ENCODE peak calls at places on chromosomes 16 and 17, in ten cellular contexts. Z is right cardiac atrium; H is heart right ventricle; K is psoas muscle; F is IMR-90; O is lower lobe of right lung; L is body of pancreas; X is RWPE2; P is naive thymus-derived CD4-positive, alpha-beta T cell; Q is aorta. I is an unnamed sample.

GRCh38 chr17:55301521-55302406 is 37.0 kb downstream of the HLF start:
- ATAC-seq in Z (peak), L (no peak), X (no peak), H (peak), P (no peak), F (no peak), O (no peak), Q (no peak), K (no peak), I (no peak)

GRCh38 chr16:69522732-69523404 is 42.9 kb upstream of the NFAT5 start:
- ATAC-seq in P (no peak), K (no peak), O (no peak), X (no peak), F (no peak), L (no peak), Q (no peak), H (no peak), Z (no peak), I (no peak)

GRCh38 chr16:67389911-67390815 is 3.1 kb downstream of the TPPP3 start:
- ATAC-seq in F (no peak), H (no peak), X (no peak), Q (no peak), O (peak), P (peak), L (no peak), Z (no peak), K (no peak), I (no peak)

GRCh38 chr17:4155980-4156620 is 13.1 kb downstream of the CYB5D2 start:
- ATAC-seq in H (no peak), L (no peak), P (no peak), O (no peak), Q (no peak), F (no peak), K (no peak), Z (no peak), X (no peak), I (no peak)

GRCh38 chr17:81690066-81690465 is 6.3 kb downstream of the HGS start:
- ATAC-seq in K (no peak), Q (no peak), X (no peak), H (no peak), L (no peak), F (no peak), Z (no peak), O (no peak), P (no peak), I (no peak)

GRCh38 chr16:72821551-72821950 is 226.4 kb downstream of the ZFHX3 start:
- ATAC-seq in Q (no peak), Z (no peak), P (no peak), X (no peak), O (no peak), K (no peak), F (no peak), L (no peak), H (no peak), I (no peak)

GRCh38 chr16:609316-609715 is 19.4 kb downstream of the RAB40C start:
- ATAC-seq in X (no peak), K (no peak), F (no peak), P (no peak), Z (no peak), Q (no peak), O (no peak), L (no peak), H (no peak), I (no peak)

GRCh38 chr16:22284637-22285515 is 12.3 kb upstream of the POLR3E start:
- ATAC-seq in K (no peak), F (peak), X (no peak), Z (no peak), O (peak), H (no peak), L (no peak), P (no peak), Q (no peak), I (no peak)

GRCh38 chr17:79459003-79459655 is 151.7 kb downstream of the RBFOX3 start:
- ATAC-seq in L (no peak), F (no peak), O (no peak), P (no peak), X (no peak), Q (no peak), H (no peak), K (no peak), Z (no peak), I (no peak)

GRCh38 chr16:363110-364090 is 6.9 kb downstream of the MRPL28 start:
- ATAC-seq in F (no peak), O (no peak), P (no peak), Q (no peak), X (no peak), Z (no peak), H (no peak), K (no peak), L (no peak), I (no peak)

GRCh38 chr16:84628226-84628731 is 10.4 kb upstream of the COTL1 start:
- ATAC-seq in O (no peak), X (no peak), K (no peak), Z (no peak), H (no peak), Q (no peak), P (no peak), L (no peak), F (no peak), I (no peak)

GRCh38 chr17:69447726-69448125 is 33.2 kb downstream of the MAP2K6 start:
- ATAC-seq in K (peak), Q (peak), Z (peak), X (no peak), O (peak), H (peak), L (no peak), P (no peak), F (peak), I (no peak)

GRCh38 chr17:81651692-81652091 is 4.7 kb downstream of the PDE6G start:
- ATAC-seq in P (no peak), O (no peak), Q (no peak), F (peak), X (peak), L (peak), Z (no peak), H (no peak), K (no peak), I (no peak)

GRCh38 chr17:74632196-74632540 is 8.6 kb upstream of the CD300E start:
- ATAC-seq in Q (no peak), Z (no peak), F (no peak), X (no peak), H (no peak), O (no peak), K (no peak), L (no peak), P (peak), I (no peak)

GRCh38 chr17:30376621-30377452 is 1.9 kb upstream of the CPD start:
- ATAC-seq in Q (no peak), Z (no peak), F (peak), P (no peak), X (no peak), K (no peak), L (no peak), H (no peak), O (peak), I (no peak)

GRCh38 chr16:70591609-70592008 is 54.8 kb upstream of the IL34 start:
- ATAC-seq in Z (peak), K (no peak), O (no peak), X (peak), H (no peak), F (no peak), Q (no peak), L (no peak), P (no peak), I (no peak)
- H3K27ac ChIP-seq in Z (peak), K (peak), O (no peak), X (no peak), H (peak), F (no peak), Q (peak), L (peak), P (no peak), I (no peak)

GRCh38 chr16:3358884-3359283 is 3.2 kb downstream of the OR2C1 start:
- ATAC-seq in X (no peak), P (no peak), O (no peak), Z (no peak), L (no peak), H (no peak), Q (no peak), F (no peak), K (no peak), I (no peak)

GRCh38 chr16:3369073-3369472 is 13.4 kb downstream of the OR2C1 start:
- ATAC-seq in X (no peak), L (no peak), Z (no peak), H (no peak), P (no peak), O (no peak), Q (no peak), K (no peak), F (no peak), I (no peak)

GRCh38 chr16:3364774-3365427 is 9.2 kb downstream of the OR2C1 start:
- ATAC-seq in Q (peak), O (peak), K (peak), L (peak), Z (peak), P (peak), F (peak), H (peak), X (peak), I (peak)

GRCh38 chr16:3362931-3363330 is 7.2 kb downstream of the OR2C1 start:
- ATAC-seq in F (no peak), Q (no peak), L (no peak), Z (no peak), O (no peak), X (no peak), H (no peak), K (no peak), P (no peak), I (no peak)

GRCh38 chr16:3363793-3364192 is 8.1 kb downstream of the OR2C1 start:
- ATAC-seq in X (no peak), F (no peak), L (no peak), Q (no peak), Z (no peak), O (no peak), K (no peak), H (no peak), P (no peak), I (no peak)
- H3K27ac ChIP-seq in X (no peak), F (no peak), L (no peak), Q (no peak), Z (no peak), O (no peak), K (no peak), H (no peak), P (no peak), I (no peak)

GRCh38 chr16:3465301-3465700 is 21.8 kb downstream of the NAA60 start:
- ATAC-seq in P (no peak), O (no peak), H (no peak), Q (no peak), F (no peak), K (no peak), X (no peak), L (no peak), Z (no peak), I (no peak)

GRCh38 chr16:3468501-3468900 is 25.0 kb downstream of the NAA60 start:
- ATAC-seq in F (no peak), Z (no peak), P (no peak), Q (no peak), X (no peak), O (no peak), H (no peak), K (no peak), L (no peak), I (no peak)

GRCh38 chr16:3467920-3468319 is 24.4 kb downstream of the NAA60 start:
- ATAC-seq in F (peak), O (no peak), X (peak), H (no peak), L (no peak), Z (no peak), Q (no peak), P (no peak), K (no peak), I (no peak)

GRCh38 chr16:3465911-3466584 is 22.6 kb downstream of the NAA60 start:
- ATAC-seq in K (no peak), Q (no peak), P (no peak), L (no peak), F (no peak), O (no peak), H (no peak), Z (peak), X (no peak), I (no peak)

DNA sequence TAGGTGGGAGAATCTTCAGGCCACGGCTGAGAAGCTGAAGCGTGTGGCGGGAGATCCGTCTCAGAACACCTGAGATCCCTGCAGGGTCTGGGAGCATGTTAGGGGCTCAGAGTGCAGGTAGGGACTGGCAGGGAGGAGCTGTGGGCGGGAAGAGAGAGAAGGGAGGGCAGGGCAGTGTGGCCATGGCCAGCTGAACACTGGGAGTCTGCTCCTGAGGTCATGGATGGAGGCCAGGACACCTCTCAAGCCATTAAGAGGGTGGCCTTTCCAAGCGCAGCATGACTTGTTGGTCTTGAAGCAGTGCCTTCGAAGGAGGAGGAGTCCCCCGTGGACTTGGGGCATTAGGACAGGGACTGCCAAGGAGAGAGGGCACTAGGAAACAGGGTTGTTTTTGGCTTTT is 23.7 kb downstream of the NAA60 start:
- ATAC-seq in L (no peak), X (no peak), F (no peak), Z (peak), K (no peak), H (no peak), Q (no peak), P (no peak), O (peak), I (no peak)
- H3K27ac ChIP-seq in L (no peak), X (no peak), F (no peak), Z (no peak), K (no peak), H (no peak), Q (no peak), P (peak), O (no peak), I (no peak)

DNA sequence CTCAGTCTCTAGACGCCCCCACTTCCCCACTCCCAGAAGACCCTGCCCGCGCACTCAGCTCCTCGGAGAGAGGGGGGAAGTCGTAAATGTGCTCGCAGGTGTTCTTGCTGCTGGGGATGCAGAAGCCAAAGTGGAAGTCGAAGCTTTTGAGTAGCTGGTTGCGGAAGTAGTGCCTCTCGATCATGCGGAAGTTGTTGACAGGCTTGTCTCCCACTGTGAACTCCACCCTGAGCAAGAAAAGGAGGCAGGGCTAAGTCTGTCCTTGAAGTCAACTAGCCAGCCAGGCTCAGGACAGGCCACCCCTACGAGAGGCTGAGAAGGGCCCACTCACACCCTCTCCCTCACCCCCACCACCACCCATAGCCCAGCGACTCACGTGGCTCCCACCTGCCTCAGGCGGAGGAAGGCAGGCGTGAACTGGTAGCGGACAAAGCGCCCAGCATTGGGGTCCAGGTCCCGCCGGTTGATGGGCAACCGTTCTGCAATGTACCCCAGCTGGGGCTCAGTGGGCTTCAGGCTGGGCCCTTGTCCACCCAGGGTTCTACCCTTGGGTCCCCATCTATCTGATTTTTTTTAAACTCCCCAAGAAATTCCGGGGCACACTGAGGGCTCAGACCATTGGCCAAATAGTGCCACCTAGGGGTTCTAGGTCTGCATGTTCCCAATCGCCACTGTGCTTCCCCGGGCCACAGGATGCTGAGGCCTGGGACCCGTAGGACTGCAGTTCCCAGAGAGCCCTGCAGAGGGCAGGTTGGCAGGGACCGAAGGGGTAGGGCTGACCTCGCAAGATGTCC is 4.6 kb downstream of the UNC119 start:
- ATAC-seq in Q (peak), K (peak), L (peak), O (peak), P (peak), Z (peak), X (peak), F (peak), H (no peak), I (peak)
- H3K27ac ChIP-seq in Q (no peak), K (no peak), L (peak), O (peak), P (peak), Z (no peak), X (no peak), F (no peak), H (no peak), I (no peak)

GRCh38 chr16:57148481-57148880 is 37.4 kb downstream of the PSME3IP1 start:
- ATAC-seq in K (no peak), H (no peak), P (no peak), F (no peak), Q (no peak), L (no peak), Z (no peak), X (no peak), O (no peak), I (no peak)
- H3K27ac ChIP-seq in K (peak), H (peak), P (no peak), F (no peak), Q (no peak), L (peak), Z (peak), X (peak), O (peak), I (peak)

GRCh38 chr17:65559483-65559801 is 2.0 kb downstream of the AXIN2 start:
- ATAC-seq in Z (no peak), H (no peak), K (no peak), P (no peak), F (no peak), L (no peak), X (no peak), Q (no peak), O (no peak), I (no peak)
- H3K27ac ChIP-seq in Z (peak), H (peak), K (no peak), P (no peak), F (no peak), L (peak), X (no peak), Q (no peak), O (no peak), I (no peak)

GRCh38 chr17:5464717-5465507 is 3.9 kb downstream of the DHX33 start:
- ATAC-seq in X (no peak), P (no peak), K (no peak), Z (no peak), H (no peak), Q (no peak), L (no peak), F (no peak), O (no peak), I (no peak)
- H3K27ac ChIP-seq in X (no peak), P (no peak), K (no peak), Z (no peak), H (no peak), Q (no peak), L (no peak), F (no peak), O (no peak), I (no peak)

GRCh38 chr17:7351665-7352558 is at the start of gene KCTD11:
- ATAC-seq in K (peak), H (peak), F (peak), X (peak), Q (peak), O (peak), P (peak), L (peak), Z (peak), I (peak)
- H3K27ac ChIP-seq in K (peak), H (peak), F (peak), X (peak), Q (peak), O (peak), P (peak), L (peak), Z (peak), I (peak)